ENCODE peak calls at places on chromosomes 13 and 19, in eight cellular contexts. One of them, this sample, is unnamed.

GRCh38 chr19:22806418-22806817 is 22.5 kb upstream of the ZNF99 start:
- DNase-seq in HS-5: no peak
- DNase-seq in erythroblast: no peak
- DNase-seq in SHP77: no peak
- DNase-seq in NCI-H2081: no peak
- DNase-seq in activated naive CD8-positive, alpha-beta T cell treated with anti-CD3 and anti-CD28 coated beads for 36 hours: no peak
- DNase-seq in stimulated activated CD4-positive, alpha-beta T cell treated with anti-CD3 and anti-CD28 coated beads, Interleukin-12 subunit alpha, Interleukin-12 subunit beta, amount 100 ng/mL, for 4 hours: no peak
- DNase-seq in retinal pigment epithelial cell: no peak
- DNase-seq in this sample: no peak

GRCh38 chr19:45638930-45639729 is at the start of gene EML2:
- DNase-seq in NCI-H2081: peak
- DNase-seq in activated naive CD8-positive, alpha-beta T cell treated with anti-CD3 and anti-CD28 coated beads for 36 hours: peak
- DNase-seq in SHP77: peak
- DNase-seq in HS-5: no peak
- DNase-seq in retinal pigment epithelial cell: no peak
- DNase-seq in stimulated activated CD4-positive, alpha-beta T cell treated with anti-CD3 and anti-CD28 coated beads, Interleukin-12 subunit alpha, Interleukin-12 subunit beta, amount 100 ng/mL, for 4 hours: peak
- DNase-seq in erythroblast: peak
- DNase-seq in this sample: no peak

GRCh38 chr19:35563207-35563829 is at the start of gene ATP4A:
- DNase-seq in retinal pigment epithelial cell: no peak
- DNase-seq in activated naive CD8-positive, alpha-beta T cell treated with anti-CD3 and anti-CD28 coated beads for 36 hours: no peak
- DNase-seq in stimulated activated CD4-positive, alpha-beta T cell treated with anti-CD3 and anti-CD28 coated beads, Interleukin-12 subunit alpha, Interleukin-12 subunit beta, amount 100 ng/mL, for 4 hours: no peak
- DNase-seq in HS-5: no peak
- DNase-seq in SHP77: no peak
- DNase-seq in erythroblast: no peak
- DNase-seq in NCI-H2081: no peak
- DNase-seq in this sample: no peak

GRCh38 chr13:32264407-32264806 is 50.8 kb downstream of the ZAR1L start:
- DNase-seq in retinal pigment epithelial cell: no peak
- DNase-seq in erythroblast: no peak
- DNase-seq in stimulated activated CD4-positive, alpha-beta T cell treated with anti-CD3 and anti-CD28 coated beads, Interleukin-12 subunit alpha, Interleukin-12 subunit beta, amount 100 ng/mL, for 4 hours: no peak
- DNase-seq in SHP77: no peak
- DNase-seq in NCI-H2081: no peak
- DNase-seq in activated naive CD8-positive, alpha-beta T cell treated with anti-CD3 and anti-CD28 coated beads for 36 hours: no peak
- DNase-seq in HS-5: no peak
- DNase-seq in this sample: no peak

GRCh38 chr19:6737873-6738725 is 719 bp upstream of the GPR108 start:
- DNase-seq in activated naive CD8-positive, alpha-beta T cell treated with anti-CD3 and anti-CD28 coated beads for 36 hours: peak
- DNase-seq in SHP77: peak
- DNase-seq in erythroblast: peak
- DNase-seq in retinal pigment epithelial cell: no peak
- DNase-seq in HS-5: no peak
- DNase-seq in NCI-H2081: peak
- DNase-seq in stimulated activated CD4-positive, alpha-beta T cell treated with anti-CD3 and anti-CD28 coated beads, Interleukin-12 subunit alpha, Interleukin-12 subunit beta, amount 100 ng/mL, for 4 hours: peak
- DNase-seq in this sample: no peak

GRCh38 chr13:113596321-113597200 is 12.0 kb downstream of the TFDP1 start:
- DNase-seq in HS-5: no peak
- DNase-seq in retinal pigment epithelial cell: no peak
- DNase-seq in erythroblast: no peak
- DNase-seq in activated naive CD8-positive, alpha-beta T cell treated with anti-CD3 and anti-CD28 coated beads for 36 hours: no peak
- DNase-seq in stimulated activated CD4-positive, alpha-beta T cell treated with anti-CD3 and anti-CD28 coated beads, Interleukin-12 subunit alpha, Interleukin-12 subunit beta, amount 100 ng/mL, for 4 hours: no peak
- DNase-seq in SHP77: no peak
- DNase-seq in NCI-H2081: no peak
- DNase-seq in this sample: no peak

GRCh38 chr13:71864094-71864980 is 2.7 kb downstream of the DACH1 start:
- DNase-seq in activated naive CD8-positive, alpha-beta T cell treated with anti-CD3 and anti-CD28 coated beads for 36 hours: peak
- DNase-seq in stimulated activated CD4-positive, alpha-beta T cell treated with anti-CD3 and anti-CD28 coated beads, Interleukin-12 subunit alpha, Interleukin-12 subunit beta, amount 100 ng/mL, for 4 hours: no peak
- DNase-seq in NCI-H2081: peak
- DNase-seq in SHP77: peak
- DNase-seq in retinal pigment epithelial cell: no peak
- DNase-seq in HS-5: no peak
- DNase-seq in erythroblast: peak
- DNase-seq in this sample: no peak

GRCh38 chr13:107847406-107847805 is 367.9 kb downstream of the LIG4 start:
- DNase-seq in erythroblast: no peak
- DNase-seq in stimulated activated CD4-positive, alpha-beta T cell treated with anti-CD3 and anti-CD28 coated beads, Interleukin-12 subunit alpha, Interleukin-12 subunit beta, amount 100 ng/mL, for 4 hours: no peak
- DNase-seq in NCI-H2081: no peak
- DNase-seq in HS-5: no peak
- DNase-seq in SHP77: no peak
- DNase-seq in activated naive CD8-positive, alpha-beta T cell treated with anti-CD3 and anti-CD28 coated beads for 36 hours: no peak
- DNase-seq in retinal pigment epithelial cell: no peak
- DNase-seq in this sample: no peak

GRCh38 chr13:100301418-100301817 is 212.5 kb downstream of the PCCA start:
- DNase-seq in SHP77: peak
- DNase-seq in stimulated activated CD4-positive, alpha-beta T cell treated with anti-CD3 and anti-CD28 coated beads, Interleukin-12 subunit alpha, Interleukin-12 subunit beta, amount 100 ng/mL, for 4 hours: no peak
- DNase-seq in activated naive CD8-positive, alpha-beta T cell treated with anti-CD3 and anti-CD28 coated beads for 36 hours: no peak
- DNase-seq in retinal pigment epithelial cell: peak
- DNase-seq in NCI-H2081: peak
- DNase-seq in erythroblast: no peak
- DNase-seq in HS-5: no peak
- DNase-seq in this sample: peak

GRCh38 chr19:46613525-46613924 is 11.4 kb downstream of the PTGIR start:
- DNase-seq in NCI-H2081: no peak
- DNase-seq in stimulated activated CD4-positive, alpha-beta T cell treated with anti-CD3 and anti-CD28 coated beads, Interleukin-12 subunit alpha, Interleukin-12 subunit beta, amount 100 ng/mL, for 4 hours: no peak
- DNase-seq in HS-5: no peak
- DNase-seq in erythroblast: no peak
- DNase-seq in activated naive CD8-positive, alpha-beta T cell treated with anti-CD3 and anti-CD28 coated beads for 36 hours: no peak
- DNase-seq in SHP77: no peak
- DNase-seq in retinal pigment epithelial cell: no peak
- DNase-seq in this sample: no peak

GRCh38 chr19:54561840-54562239 is 11.8 kb upstream of the LILRA2 start:
- DNase-seq in SHP77: no peak
- DNase-seq in HS-5: no peak
- DNase-seq in retinal pigment epithelial cell: no peak
- DNase-seq in activated naive CD8-positive, alpha-beta T cell treated with anti-CD3 and anti-CD28 coated beads for 36 hours: no peak
- DNase-seq in stimulated activated CD4-positive, alpha-beta T cell treated with anti-CD3 and anti-CD28 coated beads, Interleukin-12 subunit alpha, Interleukin-12 subunit beta, amount 100 ng/mL, for 4 hours: no peak
- DNase-seq in NCI-H2081: no peak
- DNase-seq in erythroblast: no peak
- DNase-seq in this sample: no peak

GRCh38 chr13:49125964-49126363 is 94.2 kb upstream of the MLNR start:
- DNase-seq in SHP77: no peak
- DNase-seq in HS-5: no peak
- DNase-seq in erythroblast: no peak
- DNase-seq in stimulated activated CD4-positive, alpha-beta T cell treated with anti-CD3 and anti-CD28 coated beads, Interleukin-12 subunit alpha, Interleukin-12 subunit beta, amount 100 ng/mL, for 4 hours: no peak
- DNase-seq in NCI-H2081: no peak
- DNase-seq in activated naive CD8-positive, alpha-beta T cell treated with anti-CD3 and anti-CD28 coated beads for 36 hours: no peak
- DNase-seq in retinal pigment epithelial cell: no peak
- DNase-seq in this sample: no peak

GRCh38 chr19:40266111-40266510 is 19.0 kb downstream of the AKT2 start:
- DNase-seq in retinal pigment epithelial cell: no peak
- DNase-seq in activated naive CD8-positive, alpha-beta T cell treated with anti-CD3 and anti-CD28 coated beads for 36 hours: no peak
- DNase-seq in HS-5: no peak
- DNase-seq in SHP77: no peak
- DNase-seq in NCI-H2081: peak
- DNase-seq in erythroblast: no peak
- DNase-seq in stimulated activated CD4-positive, alpha-beta T cell treated with anti-CD3 and anti-CD28 coated beads, Interleukin-12 subunit alpha, Interleukin-12 subunit beta, amount 100 ng/mL, for 4 hours: no peak
- DNase-seq in this sample: peak

GRCh38 chr13:43446126-43446525 is 340.6 kb downstream of the ENOX1 start:
- DNase-seq in activated naive CD8-positive, alpha-beta T cell treated with anti-CD3 and anti-CD28 coated beads for 36 hours: no peak
- DNase-seq in stimulated activated CD4-positive, alpha-beta T cell treated with anti-CD3 and anti-CD28 coated beads, Interleukin-12 subunit alpha, Interleukin-12 subunit beta, amount 100 ng/mL, for 4 hours: no peak
- DNase-seq in SHP77: no peak
- DNase-seq in NCI-H2081: no peak
- DNase-seq in erythroblast: no peak
- DNase-seq in HS-5: no peak
- DNase-seq in retinal pigment epithelial cell: no peak
- DNase-seq in this sample: no peak

GRCh38 chr19:11657307-11657706 is 60.0 kb downstream of the ZNF627 start:
- DNase-seq in erythroblast: no peak
- DNase-seq in NCI-H2081: peak
- DNase-seq in retinal pigment epithelial cell: no peak
- DNase-seq in SHP77: peak
- DNase-seq in stimulated activated CD4-positive, alpha-beta T cell treated with anti-CD3 and anti-CD28 coated beads, Interleukin-12 subunit alpha, Interleukin-12 subunit beta, amount 100 ng/mL, for 4 hours: no peak
- DNase-seq in HS-5: no peak
- DNase-seq in activated naive CD8-positive, alpha-beta T cell treated with anti-CD3 and anti-CD28 coated beads for 36 hours: no peak
- DNase-seq in this sample: no peak

GRCh38 chr13:113034451-113035208 is 65.6 kb downstream of the MCF2L start:
- DNase-seq in SHP77: peak
- DNase-seq in NCI-H2081: peak
- DNase-seq in erythroblast: no peak
- DNase-seq in activated naive CD8-positive, alpha-beta T cell treated with anti-CD3 and anti-CD28 coated beads for 36 hours: no peak
- DNase-seq in retinal pigment epithelial cell: no peak
- DNase-seq in HS-5: no peak
- DNase-seq in stimulated activated CD4-positive, alpha-beta T cell treated with anti-CD3 and anti-CD28 coated beads, Interleukin-12 subunit alpha, Interleukin-12 subunit beta, amount 100 ng/mL, for 4 hours: no peak
- DNase-seq in this sample: no peak

This sample was measured in NCI-H2107.